ENCODE peak calls at places on chromosome 5, in eight cellular contexts. V is T-helper 2 cell; T is heart left ventricle; I is stimulated activated CD4-positive, alpha-beta T cell treated with anti-CD3 and anti-CD28 coated beads, Interleukin-1b, Interleukin-23, amount 100 ng/mL, for 24 hours; N is KG1; J is Calu3; E is A172; O is CD4-positive, alpha-beta memory T cell. C is an unnamed sample.

GRCh38 chr5:115507682-115508081 is 36.9 kb downstream of the FEM1C start:
- DNase-seq in V (no peak), T (no peak), I (no peak), N (no peak), J (no peak), E (no peak), O (no peak), C (no peak)

GRCh38 chr5:157459715-157460599 is at the start of gene NIPAL4:
- DNase-seq in V (no peak), T (no peak), I (peak), N (no peak), J (peak), E (no peak), O (peak), C (peak)

GRCh38 chr5:122831984-122832383 is 13.4 kb upstream of the SNX24 start:
- DNase-seq in V (no peak), T (no peak), I (no peak), N (no peak), J (no peak), E (no peak), O (no peak), C (no peak)

GRCh38 chr5:174446988-174447387 is 277.4 kb upstream of the MSX2 start:
- DNase-seq in V (no peak), T (no peak), I (no peak), N (no peak), J (no peak), E (no peak), O (no peak), C (no peak)

GRCh38 chr5:111781200-111781599 is 24.2 kb upstream of the NREP start:
- DNase-seq in V (no peak), T (peak), I (no peak), N (no peak), J (no peak), E (no peak), O (no peak), C (no peak)

GRCh38 chr5:73376618-73377170 is 71.9 kb downstream of the FOXD1 start:
- DNase-seq in V (no peak), T (no peak), I (no peak), N (no peak), J (no peak), E (peak), O (no peak), C (peak)

GRCh38 chr5:154644745-154645411 is 110.3 kb upstream of the LARP1 start:
- DNase-seq in V (no peak), T (no peak), I (no peak), N (no peak), J (no peak), E (no peak), O (no peak), C (no peak)

GRCh38 chr5:168364738-168365550 is 73.5 kb downstream of the WWC1 start:
- DNase-seq in V (no peak), T (no peak), I (no peak), N (no peak), J (peak), E (no peak), O (no peak), C (peak)

GRCh38 chr5:76622973-76623596 is at the start of gene F2RL2:
- DNase-seq in V (no peak), T (no peak), I (no peak), N (no peak), J (no peak), E (peak), O (no peak), C (peak)

GRCh38 chr5:112718344-112718743 is 19.3 kb upstream of the APC start:
- DNase-seq in V (no peak), T (no peak), I (no peak), N (no peak), J (no peak), E (no peak), O (no peak), C (no peak)

GRCh38 chr5:10355071-10355889 is 1.8 kb downstream of the MARCHF6 start:
- DNase-seq in V (no peak), T (no peak), I (no peak), N (peak), J (no peak), E (peak), O (peak), C (peak)